ENCODE peak calls at places on chromosomes 12 and 14, in seven cellular contexts. I is Peyer's patch, W is GM23248, R is keratinocyte, A is neural progenitor cell, N is fibroblast of lung, P is left ventricle myocardium inferior. B is an unnamed sample.

GRCh38 chr12:51368640-51369517 is 22.3 kb downstream of the GALNT6 start:
- DNase-seq in P (no peak), A (peak), I (peak), N (no peak), R (no peak), W (no peak), B (no peak)

GRCh38 chr14:23929131-23929530 is 24.4 kb upstream of the DHRS4 start:
- DNase-seq in N (no peak), R (no peak), I (no peak), A (no peak), P (no peak), W (no peak), B (no peak)

GRCh38 chr12:40012709-40013108 is 93.2 kb downstream of the SLC2A13 start:
- DNase-seq in I (no peak), N (peak), W (peak), R (no peak), P (no peak), A (no peak), B (no peak)

GRCh38 chr14:89836830-89837469 is 117.6 kb downstream of the EFCAB11 start:
- DNase-seq in R (no peak), A (no peak), P (no peak), N (no peak), W (no peak), I (no peak), B (no peak)

GRCh38 chr12:130764475-130765185 is 48.5 kb upstream of the RIMBP2 start:
- DNase-seq in I (no peak), A (no peak), P (no peak), N (peak), R (no peak), W (peak), B (peak)

GRCh38 chr14:33851366-33851765 is 99.5 kb downstream of the EGLN3 start:
- DNase-seq in R (no peak), A (no peak), I (no peak), W (no peak), N (no peak), P (no peak), B (no peak)

GRCh38 chr14:23364604-23365352 is at the start of gene EFS:
- DNase-seq in W (peak), A (peak), N (peak), I (no peak), P (peak), R (no peak), B (peak)

GRCh38 chr12:118126119-118126757 is 9.7 kb upstream of the PEBP1 start:
- DNase-seq in I (peak), P (peak), A (no peak), N (no peak), W (no peak), R (no peak), B (no peak)

GRCh38 chr12:66693901-66694513 is 15.1 kb upstream of the GRIP1 start:
- DNase-seq in R (peak), P (no peak), N (peak), I (no peak), W (peak), A (peak), B (peak)

GRCh38 chr12:111224196-111225066 is 144.5 kb downstream of the PHETA1 start:
- DNase-seq in N (no peak), R (no peak), I (no peak), P (no peak), A (no peak), W (no peak), B (no peak)

GRCh38 chr14:69354383-69355154 is 43.5 kb downstream of the ERH start:
- DNase-seq in R (no peak), I (peak), N (no peak), W (no peak), A (no peak), P (no peak), B (no peak)

GRCh38 chr12:87827638-87828264 is 201.4 kb downstream of the C12orf50 start:
- DNase-seq in P (no peak), R (peak), N (peak), A (no peak), I (no peak), W (peak), B (no peak)

GRCh38 chr12:44716681-44717080 is 159.4 kb downstream of the NELL2 start:
- DNase-seq in P (no peak), W (no peak), N (no peak), I (no peak), A (peak), R (no peak), B (no peak)

GRCh38 chr12:80702889-80703605 is 4.4 kb upstream of the MYF6 start:
- DNase-seq in W (peak), N (peak), P (no peak), R (peak), A (no peak), I (no peak), B (peak)

GRCh38 chr12:52720487-52720886 is 17.2 kb upstream of the KRT77 start:
- DNase-seq in A (no peak), R (no peak), P (no peak), N (no peak), I (no peak), W (peak), B (no peak)

GRCh38 chr14:83909507-83909906 is 1620.4 kb upstream of the FLRT2 start:
- DNase-seq in P (no peak), W (no peak), A (no peak), I (no peak), R (no peak), N (no peak), B (no peak)

GRCh38 chr12:22738945-22739344 is 114.0 kb downstream of the ETNK1 start:
- DNase-seq in A (no peak), N (peak), W (no peak), P (no peak), R (no peak), I (no peak), B (no peak)

GRCh38 chr14:68955164-68955921 is 23.8 kb downstream of the ACTN1 start:
- DNase-seq in W (peak), P (no peak), R (no peak), I (no peak), N (no peak), A (no peak), B (no peak)

GRCh38 chr14:93430889-93431670 is at the start of gene UNC79:
- DNase-seq in W (peak), N (peak), R (no peak), A (peak), I (no peak), P (no peak), B (peak)
- H3K4me3 ChIP-seq in W (peak), N (no peak), R (no peak), A (peak), I (no peak), P (peak), B (no peak)

DNA sequence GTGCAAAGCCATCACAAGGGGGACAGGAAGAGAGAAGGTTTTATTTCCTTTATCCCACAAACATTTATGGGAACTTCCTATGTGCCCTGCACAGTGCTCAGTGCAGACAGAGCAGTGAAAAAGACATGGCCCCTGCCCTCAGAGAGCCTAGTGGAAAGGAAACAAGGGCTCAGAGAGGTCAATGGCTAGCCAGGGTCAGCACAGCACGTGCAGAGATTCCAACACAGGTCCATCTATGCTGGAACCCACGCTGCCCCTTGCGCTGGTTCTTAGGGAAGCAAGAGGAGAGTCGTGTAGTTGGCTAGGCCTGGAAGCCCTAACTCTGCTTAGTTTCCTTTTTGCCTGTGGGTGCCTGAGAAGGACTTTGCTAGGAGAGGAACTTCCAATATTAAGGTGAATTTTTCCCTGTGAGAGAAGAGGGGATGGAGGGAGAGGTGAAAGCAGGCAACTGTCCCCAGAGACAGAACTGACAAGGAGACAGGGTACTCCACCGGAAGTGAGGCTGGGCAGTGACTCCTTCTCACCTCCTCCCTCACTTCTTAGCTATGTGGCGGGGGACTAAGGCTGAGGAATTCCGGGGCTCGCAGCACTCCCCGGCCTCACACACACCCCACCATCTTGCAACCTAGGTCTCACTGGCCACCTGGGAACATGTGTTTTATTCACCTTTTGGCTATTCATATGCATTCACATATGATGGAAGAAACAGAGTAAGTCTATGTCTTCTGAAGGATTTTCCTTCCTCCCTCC is 12.1 kb upstream of the GPX2 start:
- DNase-seq in I (no peak), R (no peak), A (no peak), N (no peak), W (no peak), P (no peak), B (no peak)
- H3K27ac ChIP-seq in I (no peak), R (no peak), A (no peak), N (no peak), W (no peak), P (no peak), B (no peak)

DNA sequence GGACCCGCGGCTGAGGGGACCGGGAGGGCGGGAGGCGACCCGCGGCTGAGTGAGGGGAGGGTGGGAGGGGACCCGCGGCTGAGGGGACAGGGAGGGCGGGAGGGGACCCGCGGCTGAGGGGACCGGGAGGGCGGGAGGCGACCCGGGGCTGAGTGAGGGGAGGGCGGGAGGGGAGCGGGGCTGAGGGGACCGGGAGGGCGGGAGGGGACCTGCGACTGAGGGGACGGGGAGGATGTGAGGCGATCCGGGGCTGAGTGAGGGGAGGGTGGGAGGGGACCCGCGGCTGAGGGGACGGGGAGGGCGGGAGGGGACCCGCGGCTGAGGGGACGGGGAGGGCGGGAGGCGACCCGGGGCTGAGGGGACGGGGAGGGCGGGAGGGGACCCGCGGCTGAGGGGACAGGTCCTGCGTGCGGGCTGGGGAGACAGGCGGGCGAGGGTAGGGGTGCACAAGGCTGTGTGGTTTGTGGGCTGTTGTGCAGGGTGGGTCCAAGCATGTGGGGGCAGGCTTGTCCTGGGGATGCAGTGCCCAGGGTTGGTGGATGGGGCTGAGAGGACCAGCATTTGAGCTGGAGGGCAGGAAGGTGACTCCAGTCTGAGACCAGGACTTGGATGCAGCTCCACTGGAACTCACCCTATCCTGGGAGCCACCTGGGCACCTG is 9.2 kb downstream of the PLD4 start:
- DNase-seq in P (peak), I (peak), R (no peak), W (no peak), N (no peak), A (no peak), B (no peak)
- H3K4me3 ChIP-seq in P (peak), I (peak), R (no peak), W (no peak), N (no peak), A (peak), B (no peak)

DNA sequence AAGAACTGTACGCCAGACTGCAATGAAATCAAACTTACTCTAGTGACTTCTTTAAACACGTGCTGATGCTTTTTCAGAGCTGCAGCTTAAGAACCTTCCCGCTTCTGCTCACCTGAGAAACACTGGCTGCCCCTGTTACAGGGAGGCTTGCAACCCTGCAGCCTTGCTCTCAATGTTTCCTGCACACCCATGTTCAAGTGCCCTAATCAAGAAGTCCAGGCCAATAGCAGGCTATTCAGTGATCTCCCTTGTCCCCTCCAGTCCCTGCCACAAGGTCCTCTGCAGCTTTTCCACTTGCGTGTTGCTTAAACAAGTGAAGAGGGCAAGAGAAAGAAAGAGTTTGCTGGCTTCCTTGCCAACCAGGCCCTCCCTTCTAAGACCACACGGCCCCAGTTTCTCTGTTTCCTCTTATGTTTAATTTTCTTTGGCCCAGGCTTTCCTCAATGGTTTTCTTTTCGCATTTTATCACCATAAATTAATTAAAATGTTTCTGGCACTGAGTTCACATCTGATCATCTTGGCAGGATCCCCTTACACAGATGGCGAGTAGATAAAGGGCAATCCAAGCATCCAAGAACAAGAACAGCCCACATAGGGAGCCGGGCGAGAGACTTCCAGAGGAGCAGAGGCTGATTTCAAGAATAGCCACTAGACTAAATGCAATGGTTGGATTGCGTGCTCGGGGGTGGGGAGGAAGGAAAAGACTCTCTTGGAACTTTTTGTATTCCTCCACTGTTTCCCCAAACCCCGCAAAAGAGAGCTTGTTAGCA is 82.3 kb upstream of the CDKN3 start:
- DNase-seq in I (no peak), P (no peak), A (no peak), W (no peak), N (no peak), R (no peak), B (no peak)
- H3K27ac ChIP-seq in I (no peak), P (no peak), A (no peak), W (no peak), N (no peak), R (no peak), B (no peak)

GRCh38 chr12:48973084-48973483 is 1.5 kb upstream of the WNT10B start:
- DNase-seq in A (no peak), P (no peak), R (no peak), I (no peak), W (no peak), N (peak), B (no peak)

GRCh38 chr12:48973531-48973930 is 2.0 kb upstream of the WNT10B start:
- DNase-seq in A (peak), N (peak), P (peak), W (peak), I (no peak), R (no peak), B (no peak)

GRCh38 chr12:48970702-48971334 is 717 bp downstream of the WNT10B start:
- DNase-seq in A (no peak), W (no peak), N (no peak), R (no peak), P (no peak), I (no peak), B (no peak)

GRCh38 chr12:48972213-48973021 is 882 bp upstream of the WNT10B start:
- DNase-seq in A (no peak), P (no peak), R (no peak), N (peak), I (no peak), W (peak), B (peak)

DNA sequence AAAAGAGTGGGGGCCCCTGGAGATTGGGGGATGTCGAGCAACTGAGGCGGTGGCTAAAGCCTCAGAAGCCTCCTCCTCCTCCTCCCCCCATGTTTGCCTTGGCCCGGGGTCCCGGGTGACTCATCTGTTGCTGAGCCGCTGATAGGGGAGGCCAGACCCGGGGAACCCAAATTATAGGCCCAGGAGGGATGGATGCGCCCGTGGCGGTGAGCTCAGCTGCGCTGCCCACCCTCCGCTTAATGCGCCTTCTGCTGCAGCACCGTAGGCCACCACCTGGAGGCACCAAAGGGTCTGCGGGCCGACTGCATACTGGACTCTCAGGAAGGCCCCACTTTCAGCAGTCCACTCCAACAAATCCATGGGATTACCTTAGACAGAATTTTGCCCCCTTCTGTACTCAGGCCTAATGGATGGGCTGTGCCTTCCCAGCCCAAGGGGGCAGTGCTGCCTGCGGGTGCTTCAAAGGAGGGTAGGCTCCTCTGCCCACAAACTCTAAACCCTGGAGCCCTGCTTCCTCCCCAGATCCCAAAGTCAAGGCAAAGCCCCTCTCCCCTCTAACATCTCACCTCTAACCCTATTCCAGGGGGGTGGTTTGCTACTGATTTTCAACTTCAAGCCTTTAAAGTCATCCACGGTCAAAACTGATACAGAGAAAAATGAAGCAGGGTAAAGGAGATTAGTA is 2.6 kb upstream of the WNT10B start:
- DNase-seq in W (peak), I (peak), A (peak), R (no peak), N (peak), P (peak), B (peak)
- H3K4me3 ChIP-seq in W (no peak), I (no peak), A (no peak), R (no peak), N (no peak), P (no peak), B (no peak)

GRCh38 chr14:52417139-52417538 is 103.0 kb downstream of the PTGER2 start:
- DNase-seq in I (no peak), W (no peak), R (no peak), N (no peak), P (no peak), A (no peak), B (no peak)

GRCh38 chr14:52412426-52412825 is 98.3 kb downstream of the PTGER2 start:
- DNase-seq in A (no peak), I (no peak), N (peak), W (no peak), P (no peak), R (no peak), B (no peak)

GRCh38 chr14:52413729-52414453 is 99.8 kb downstream of the PTGER2 start:
- DNase-seq in W (peak), A (no peak), P (no peak), N (peak), I (no peak), R (no peak), B (no peak)
- H3K27ac ChIP-seq in W (peak), A (no peak), P (no peak), N (no peak), I (no peak), R (no peak), B (no peak)

GRCh38 chr12:43009307-43009706 is 419.8 kb upstream of the PRICKLE1 start:
- DNase-seq in I (no peak), P (no peak), N (no peak), W (no peak), A (no peak), R (no peak), B (no peak)
- H3K4me3 ChIP-seq in I (no peak), P (no peak), N (no peak), W (no peak), A (no peak), R (no peak), B (no peak)

DNA sequence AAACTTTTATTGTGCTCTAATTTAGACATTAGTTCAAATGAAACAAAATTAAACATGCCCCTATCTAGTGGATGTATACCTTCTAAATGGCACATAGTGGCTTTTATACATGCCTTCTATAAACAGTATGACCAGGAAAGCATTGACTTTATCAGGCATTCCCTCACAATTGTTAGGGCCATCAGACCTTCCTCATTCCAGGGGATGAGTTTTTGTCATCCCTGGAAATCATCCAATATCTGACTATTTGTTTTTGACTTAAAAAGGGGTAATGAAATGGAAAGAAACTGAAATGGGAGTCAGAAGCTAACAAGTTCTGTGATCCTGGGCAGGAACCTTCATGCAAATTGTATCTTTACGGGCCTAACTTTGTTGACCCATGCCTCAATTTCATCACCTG is 58.0 kb downstream of the BICDL1 start:
- DNase-seq in R (no peak), I (no peak), W (no peak), P (no peak), A (no peak), N (no peak), B (no peak)
- H3K27ac ChIP-seq in R (no peak), I (no peak), W (no peak), P (no peak), A (no peak), N (no peak), B (no peak)